ENCODE peak calls at places on chromosomes 4 and X, in eight cellular contexts. One of them, this sample, is unnamed.

GRCh38 chr4:25552580-25553271 is 102.9 kb upstream of the SLC34A2 start:
- DNase-seq in stomach: peak
- DNase-seq in GM12891: no peak
- DNase-seq in IMR-90: no peak
- DNase-seq in H1: no peak
- DNase-seq in Peyer's patch: peak
- DNase-seq in lower leg skin: peak
- DNase-seq in spleen: no peak
- DNase-seq in this sample: no peak

GRCh38 chr4:185259719-185260118 is 50.3 kb downstream of the SNX25 start:
- DNase-seq in GM12891: no peak
- DNase-seq in Peyer's patch: no peak
- DNase-seq in spleen: no peak
- DNase-seq in IMR-90: no peak
- DNase-seq in stomach: no peak
- DNase-seq in H1: no peak
- DNase-seq in lower leg skin: no peak
- DNase-seq in this sample: no peak

GRCh38 chr4:51865717-51866116 is 22.8 kb downstream of the DCUN1D4 start:
- DNase-seq in lower leg skin: no peak
- DNase-seq in H1: no peak
- DNase-seq in Peyer's patch: no peak
- DNase-seq in GM12891: no peak
- DNase-seq in stomach: no peak
- DNase-seq in IMR-90: no peak
- DNase-seq in spleen: no peak
- DNase-seq in this sample: no peak

GRCh38 chr4:165493359-165493758 is 114.6 kb downstream of the CPE start:
- DNase-seq in GM12891: peak
- DNase-seq in lower leg skin: peak
- DNase-seq in spleen: peak
- DNase-seq in IMR-90: peak
- DNase-seq in H1: peak
- DNase-seq in Peyer's patch: peak
- DNase-seq in stomach: peak
- DNase-seq in this sample: no peak

GRCh38 chr4:147056951-147057630 is 111.4 kb upstream of the TTC29 start:
- DNase-seq in lower leg skin: no peak
- DNase-seq in spleen: no peak
- DNase-seq in stomach: no peak
- DNase-seq in Peyer's patch: no peak
- DNase-seq in GM12891: no peak
- DNase-seq in H1: no peak
- DNase-seq in IMR-90: peak
- DNase-seq in this sample: no peak

GRCh38 chr4:113469023-113469390 is 292.5 kb downstream of the CAMK2D start:
- DNase-seq in GM12891: no peak
- DNase-seq in IMR-90: peak
- DNase-seq in Peyer's patch: no peak
- DNase-seq in spleen: no peak
- DNase-seq in lower leg skin: no peak
- DNase-seq in H1: no peak
- DNase-seq in stomach: no peak
- DNase-seq in this sample: no peak

GRCh38 chr4:110163327-110164070 is 34.9 kb downstream of the ELOVL6 start:
- DNase-seq in stomach: no peak
- DNase-seq in IMR-90: peak
- DNase-seq in spleen: no peak
- DNase-seq in H1: no peak
- DNase-seq in GM12891: no peak
- DNase-seq in lower leg skin: no peak
- DNase-seq in Peyer's patch: no peak
- DNase-seq in this sample: no peak

GRCh38 chr4:106671711-106672110 is 303.1 kb upstream of the GIMD1 start:
- DNase-seq in lower leg skin: no peak
- DNase-seq in IMR-90: no peak
- DNase-seq in Peyer's patch: no peak
- DNase-seq in H1: no peak
- DNase-seq in stomach: no peak
- DNase-seq in GM12891: no peak
- DNase-seq in spleen: no peak
- DNase-seq in this sample: no peak

GRCh38 chrX:30414144-30414543 is 105.0 kb upstream of the NR0B1 start:
- DNase-seq in lower leg skin: no peak
- DNase-seq in GM12891: no peak
- DNase-seq in H1: no peak
- DNase-seq in stomach: no peak
- DNase-seq in IMR-90: no peak
- DNase-seq in spleen: no peak
- DNase-seq in Peyer's patch: no peak
- DNase-seq in this sample: no peak

GRCh38 chrX:119468186-119468929 is at the start of gene SLC25A5:
- DNase-seq in GM12891: peak
- DNase-seq in lower leg skin: peak
- DNase-seq in Peyer's patch: peak
- DNase-seq in spleen: peak
- DNase-seq in H1: peak
- DNase-seq in stomach: peak
- DNase-seq in IMR-90: peak
- DNase-seq in this sample: peak

GRCh38 chrX:119467842-119468185 is 430 bp upstream of the SLC25A5 start:
- DNase-seq in GM12891: no peak
- DNase-seq in IMR-90: no peak
- DNase-seq in spleen: no peak
- DNase-seq in stomach: no peak
- DNase-seq in Peyer's patch: no peak
- DNase-seq in H1: no peak
- DNase-seq in lower leg skin: peak
- DNase-seq in this sample: no peak

GRCh38 chrX:119467433-119467832 is 811 bp upstream of the SLC25A5 start:
- DNase-seq in H1: no peak
- DNase-seq in stomach: no peak
- DNase-seq in GM12891: no peak
- DNase-seq in spleen: no peak
- DNase-seq in Peyer's patch: no peak
- DNase-seq in lower leg skin: no peak
- DNase-seq in IMR-90: no peak
- DNase-seq in this sample: no peak

GRCh38 chrX:119466970-119467369 is 1.3 kb upstream of the SLC25A5 start:
- DNase-seq in H1: no peak
- DNase-seq in GM12891: no peak
- DNase-seq in Peyer's patch: no peak
- DNase-seq in lower leg skin: no peak
- DNase-seq in spleen: no peak
- DNase-seq in stomach: no peak
- DNase-seq in IMR-90: no peak
- DNase-seq in this sample: no peak

GRCh38 chrX:119468930-119469635 is 839 bp downstream of the SLC25A5 start:
- DNase-seq in GM12891: peak
- DNase-seq in Peyer's patch: peak
- DNase-seq in lower leg skin: peak
- DNase-seq in IMR-90: peak
- DNase-seq in stomach: peak
- DNase-seq in spleen: peak
- DNase-seq in H1: peak
- DNase-seq in this sample: peak
- TF ChIP-seq POLR2A in GM12891: no peak
- TF ChIP-seq POLR2A in Peyer's patch: peak
- TF ChIP-seq POLR2A in lower leg skin: no peak
- TF ChIP-seq POLR2A in IMR-90: peak
- TF ChIP-seq POLR2A in stomach: no peak
- TF ChIP-seq POLR2A in spleen: peak
- TF ChIP-seq POLR2A in H1: peak
- TF ChIP-seq POLR2A in this sample: no peak

GRCh38 chrX:153903238-153903980 is 1.1 kb upstream of the AVPR2 start:
- DNase-seq in Peyer's patch: peak
- DNase-seq in stomach: no peak
- DNase-seq in spleen: peak
- DNase-seq in GM12891: no peak
- DNase-seq in lower leg skin: no peak
- DNase-seq in IMR-90: no peak
- DNase-seq in H1: no peak
- DNase-seq in this sample: peak

GRCh38 chrX:153903991-153904957 is at the start of gene AVPR2:
- DNase-seq in spleen: no peak
- DNase-seq in H1: no peak
- DNase-seq in GM12891: no peak
- DNase-seq in IMR-90: no peak
- DNase-seq in stomach: no peak
- DNase-seq in lower leg skin: no peak
- DNase-seq in Peyer's patch: no peak
- DNase-seq in this sample: no peak

GRCh38 chrX:153906126-153906917 is 1.8 kb downstream of the AVPR2 start:
- DNase-seq in Peyer's patch: no peak
- DNase-seq in GM12891: no peak
- DNase-seq in stomach: no peak
- DNase-seq in H1: no peak
- DNase-seq in spleen: peak
- DNase-seq in lower leg skin: no peak
- DNase-seq in IMR-90: no peak
- DNase-seq in this sample: peak

GRCh38 chrX:153907456-153907855 is 3.0 kb downstream of the AVPR2 start:
- DNase-seq in Peyer's patch: no peak
- DNase-seq in GM12891: no peak
- DNase-seq in IMR-90: no peak
- DNase-seq in lower leg skin: no peak
- DNase-seq in H1: no peak
- DNase-seq in spleen: no peak
- DNase-seq in stomach: no peak
- DNase-seq in this sample: peak

DNA sequence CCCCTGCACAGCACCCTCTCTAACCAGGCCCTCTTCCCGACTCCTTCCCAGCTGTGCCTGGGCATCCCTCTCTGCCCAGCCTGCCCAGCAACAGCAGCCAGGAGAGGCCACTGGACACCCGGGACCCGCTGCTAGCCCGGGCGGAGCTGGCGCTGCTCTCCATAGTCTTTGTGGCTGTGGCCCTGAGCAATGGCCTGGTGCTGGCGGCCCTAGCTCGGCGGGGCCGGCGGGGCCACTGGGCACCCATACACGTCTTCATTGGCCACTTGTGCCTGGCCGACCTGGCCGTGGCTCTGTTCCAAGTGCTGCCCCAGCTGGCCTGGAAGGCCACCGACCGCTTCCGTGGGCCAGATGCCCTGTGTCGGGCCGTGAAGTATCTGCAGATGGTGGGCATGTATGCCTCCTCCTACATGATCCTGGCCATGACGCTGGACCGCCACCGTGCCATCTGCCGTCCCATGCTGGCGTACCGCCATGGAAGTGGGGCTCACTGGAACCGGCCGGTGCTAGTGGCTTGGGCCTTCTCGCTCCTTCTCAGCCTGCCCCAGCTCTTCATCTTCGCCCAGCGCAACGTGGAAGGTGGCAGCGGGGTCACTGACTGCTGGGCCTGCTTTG is 1.1 kb downstream of the AVPR2 start:
- DNase-seq in stomach: no peak
- DNase-seq in spleen: peak
- DNase-seq in H1: no peak
- DNase-seq in Peyer's patch: no peak
- DNase-seq in lower leg skin: no peak
- DNase-seq in GM12891: no peak
- DNase-seq in IMR-90: no peak
- DNase-seq in this sample: peak
- TF ChIP-seq POLR2A in stomach: no peak
- TF ChIP-seq POLR2A in spleen: no peak
- TF ChIP-seq POLR2A in H1: no peak
- TF ChIP-seq POLR2A in Peyer's patch: no peak
- TF ChIP-seq POLR2A in lower leg skin: no peak
- TF ChIP-seq POLR2A in GM12891: no peak
- TF ChIP-seq POLR2A in IMR-90: no peak
- TF ChIP-seq POLR2A in this sample: no peak

GRCh38 chr4:178339769-178340168 is 897.5 kb upstream of the AGA start:
- DNase-seq in Peyer's patch: no peak
- DNase-seq in lower leg skin: no peak
- DNase-seq in spleen: no peak
- DNase-seq in IMR-90: no peak
- DNase-seq in H1: no peak
- DNase-seq in GM12891: no peak
- DNase-seq in stomach: no peak
- DNase-seq in this sample: no peak
- TF ChIP-seq POLR2A in Peyer's patch: no peak
- TF ChIP-seq POLR2A in lower leg skin: no peak
- TF ChIP-seq POLR2A in spleen: no peak
- TF ChIP-seq POLR2A in IMR-90: no peak
- TF ChIP-seq POLR2A in H1: no peak
- TF ChIP-seq POLR2A in GM12891: no peak
- TF ChIP-seq POLR2A in stomach: no peak
- TF ChIP-seq POLR2A in this sample: no peak

GRCh38 chr4:129092636-129093172 is 635 bp downstream of the SCLT1 start:
- DNase-seq in IMR-90: peak
- DNase-seq in GM12891: no peak
- DNase-seq in lower leg skin: no peak
- DNase-seq in spleen: no peak
- DNase-seq in Peyer's patch: no peak
- DNase-seq in H1: no peak
- DNase-seq in stomach: no peak
- DNase-seq in this sample: no peak

GRCh38 chr4:129093173-129093974 is at the start of gene SCLT1:
- DNase-seq in IMR-90: peak
- DNase-seq in GM12891: peak
- DNase-seq in lower leg skin: peak
- DNase-seq in Peyer's patch: peak
- DNase-seq in H1: peak
- DNase-seq in spleen: peak
- DNase-seq in stomach: peak
- DNase-seq in this sample: peak

GRCh38 chr4:129098578-129098977 is 2.6 kb downstream of the C4orf33 start:
- DNase-seq in IMR-90: no peak
- DNase-seq in H1: no peak
- DNase-seq in GM12891: no peak
- DNase-seq in Peyer's patch: no peak
- DNase-seq in spleen: no peak
- DNase-seq in lower leg skin: no peak
- DNase-seq in stomach: no peak
- DNase-seq in this sample: no peak

GRCh38 chr4:129094347-129094746 is 1.0 kb upstream of the SCLT1 start:
- DNase-seq in stomach: no peak
- DNase-seq in IMR-90: no peak
- DNase-seq in Peyer's patch: no peak
- DNase-seq in lower leg skin: no peak
- DNase-seq in spleen: no peak
- DNase-seq in GM12891: no peak
- DNase-seq in H1: no peak
- DNase-seq in this sample: no peak

DNA sequence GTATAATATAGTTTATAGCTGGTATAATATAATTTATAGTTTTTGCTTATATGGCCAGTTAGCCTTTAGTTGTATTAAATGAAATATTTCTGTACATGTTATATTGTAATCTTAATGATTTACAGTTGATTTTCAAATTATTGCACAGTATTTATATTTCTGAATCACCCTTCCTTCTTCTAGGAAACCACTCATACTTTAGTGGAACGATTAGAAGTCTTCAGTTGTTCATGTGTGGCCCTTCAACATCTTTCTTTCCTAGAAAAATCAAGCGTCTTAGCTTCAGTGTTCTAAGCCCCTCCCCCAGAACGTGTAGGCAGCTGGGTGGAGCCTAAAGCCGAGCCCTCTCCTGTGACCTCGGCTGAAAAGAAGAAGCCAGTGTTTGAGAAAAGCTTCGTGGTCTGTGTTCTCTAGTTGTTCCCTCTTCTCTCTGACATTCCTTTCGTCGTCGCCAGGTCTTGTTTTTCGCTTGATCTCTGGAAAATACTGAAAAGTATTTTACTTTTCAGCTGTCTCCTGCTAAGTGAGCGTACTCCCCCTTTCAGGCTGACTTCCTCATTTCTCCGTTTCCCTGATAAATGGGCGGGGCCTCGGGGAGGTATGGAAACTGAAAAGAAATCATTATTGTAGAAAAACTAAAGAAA is at the start of gene C4orf33:
- DNase-seq in Peyer's patch: peak
- DNase-seq in H1: no peak
- DNase-seq in GM12891: peak
- DNase-seq in spleen: peak
- DNase-seq in stomach: peak
- DNase-seq in IMR-90: peak
- DNase-seq in lower leg skin: peak
- DNase-seq in this sample: peak
- TF ChIP-seq POLR2A in Peyer's patch: peak
- TF ChIP-seq POLR2A in H1: no peak
- TF ChIP-seq POLR2A in GM12891: peak
- TF ChIP-seq POLR2A in spleen: no peak
- TF ChIP-seq POLR2A in stomach: no peak
- TF ChIP-seq POLR2A in IMR-90: no peak
- TF ChIP-seq POLR2A in lower leg skin: no peak
- TF ChIP-seq POLR2A in this sample: no peak